ENCODE peak calls at places on chromosomes 1 and 21, in five cellular contexts. D is fibroblast of villous mesenchyme, A is prostate gland, P is right cardiac atrium, T is cardiac fibroblast. G is an unnamed sample.

GRCh38 chr1:21262282-21263051 is 27.8 kb downstream of the ECE1 start:
- DNase-seq in T (peak; percentile 95), A (peak; percentile 33), P (peak; percentile 92), D (peak; percentile 97), G (no peak)

GRCh38 chr1:156143765-156144489 is 9.5 kb upstream of the SEMA4A start:
- DNase-seq in P (no peak), T (no peak), D (peak; percentile 70), A (no peak), G (no peak)

GRCh38 chr1:186139706-186140105 is 235.3 kb downstream of the TPR start:
- DNase-seq in A (no peak), P (no peak), D (no peak), T (peak; percentile 78), G (no peak)

GRCh38 chr1:18794561-18794960 is 64.9 kb downstream of the TAS1R2 start:
- DNase-seq in D (no peak), T (no peak), A (no peak), P (no peak), G (no peak)

GRCh38 chr1:15102646-15103045 is 50.9 kb upstream of the TMEM51 start:
- DNase-seq in A (no peak), T (no peak), P (peak; percentile 17), D (no peak), G (no peak)

GRCh38 chr1:108194051-108194450 is 6.1 kb downstream of the SLC25A24 start:
- DNase-seq in T (peak; percentile 34), D (no peak), P (no peak), A (no peak), G (no peak)

GRCh38 chr21:29689753-29690152 is 250.0 kb downstream of the GRIK1 start:
- DNase-seq in P (no peak), A (no peak), T (no peak), D (no peak), G (no peak)

GRCh38 chr1:181033799-181034391 is at the start of gene MR1:
- DNase-seq in A (peak; percentile 58), D (peak; percentile 94), T (peak; percentile 90), P (no peak), G (peak; percentile 61)

GRCh38 chr1:37731312-37732019 is 33.5 kb downstream of the EPHA10 start:
- DNase-seq in P (no peak), T (no peak), A (no peak), D (no peak), G (no peak)

DNA sequence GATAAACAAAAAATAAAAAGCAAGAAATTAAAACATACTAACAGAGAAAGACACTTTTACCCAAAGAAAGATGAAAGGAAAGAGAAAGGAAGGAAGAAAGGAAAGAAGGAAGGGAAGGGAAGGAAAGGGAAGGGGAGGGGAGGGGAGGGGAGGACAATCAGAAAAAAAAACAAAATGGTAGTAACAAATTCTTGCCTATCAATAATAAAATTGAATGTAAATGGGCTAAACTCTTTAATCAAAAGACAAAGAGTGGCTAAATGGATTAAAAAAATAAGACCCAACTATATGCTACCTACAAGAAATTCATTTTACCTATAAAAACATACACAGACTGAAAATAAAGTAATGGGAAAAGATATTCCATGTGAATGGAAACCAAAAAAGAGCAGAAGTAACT is 372.9 kb upstream of the NFIA start:
- DNase-seq in P (no peak), T (no peak), D (no peak), A (no peak), G (no peak)
- H3K4me3 ChIP-seq in P (no peak overlapping the region), T (no peak overlapping the region), D (no peak overlapping the region), A (no peak overlapping the region), G (no peak overlapping the region)

DNA sequence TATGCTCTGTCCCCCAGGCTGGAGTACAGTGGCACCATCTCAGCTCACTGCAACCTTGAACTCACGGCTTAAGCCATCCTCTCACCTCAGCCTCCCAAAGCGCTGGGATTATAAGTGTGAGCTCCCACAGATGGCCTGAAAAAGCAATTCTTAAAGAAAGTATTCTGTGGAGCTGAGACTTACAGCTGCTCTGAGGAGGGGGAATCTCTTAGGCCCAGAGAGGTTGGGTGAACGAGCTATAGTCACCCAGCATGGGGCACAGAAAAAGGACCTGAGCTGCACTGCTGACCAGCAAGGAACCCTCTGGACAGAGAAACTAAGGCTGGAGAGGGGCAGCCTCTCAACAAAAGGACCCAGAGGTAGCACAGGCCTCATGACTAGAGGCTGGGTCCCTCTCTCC is 1.3 kb downstream of the PAQR7 start:
- DNase-seq in T (no peak), D (no peak), A (no peak), P (no peak), G (no peak)
- H3K4me3 ChIP-seq in T (peak overlapping the region; percentile 70), D (peak overlapping the region; percentile 67), A (no peak overlapping the region), P (no peak overlapping the region), G (no peak overlapping the region)

GRCh38 chr1:110320168-110320518 is 19.0 kb upstream of the RBM15 start:
- DNase-seq in A (no peak), T (no peak), P (no peak), D (no peak), G (no peak)
- H3K4me3 ChIP-seq in A (no peak overlapping the region), T (no peak overlapping the region), P (no peak overlapping the region), D (no peak overlapping the region), G (no peak overlapping the region)

GRCh38 chr1:228734881-228735801 is at the start of gene RHOU:
- DNase-seq in A (peak; percentile 74), T (peak; percentile 84), P (peak; percentile 94), D (peak; percentile 66), G (no peak)

GRCh38 chr1:228739826-228740225 is 4.5 kb downstream of the RHOU start:
- DNase-seq in T (no peak), D (no peak), P (no peak), A (no peak), G (no peak)

GRCh38 chr1:228735871-228736586 is 750 bp downstream of the RHOU start:
- DNase-seq in P (peak; percentile 82), D (peak; percentile 44), T (peak; percentile 60), A (peak; percentile 49), G (no peak)

GRCh38 chr1:228736844-228737415 is 1.7 kb downstream of the RHOU start:
- DNase-seq in D (no peak), P (no peak), A (no peak), T (no peak), G (no peak)

GRCh38 chr1:228737613-228738012 is 2.3 kb downstream of the RHOU start:
- DNase-seq in D (peak; percentile 46), P (no peak), A (no peak), T (no peak), G (no peak)
- H3K4me3 ChIP-seq in D (peak overlapping the region; percentile 80), P (peak overlapping the region; percentile 79), A (peak overlapping the region; percentile 90), T (no peak overlapping the region), G (no peak overlapping the region)

GRCh38 chr1:154622503-154623039 is 14.6 kb upstream of the ADAR start:
- DNase-seq in D (no peak), A (no peak), P (no peak), T (no peak), G (no peak)

GRCh38 chr1:154623358-154623757 is 15.4 kb upstream of the ADAR start:
- DNase-seq in D (no peak), A (no peak), P (no peak), T (no peak), G (no peak)

GRCh38 chr1:154627247-154628121 is 19.5 kb upstream of the ADAR start:
- DNase-seq in T (peak; percentile 90), P (peak; percentile 96), D (peak; percentile 87), A (peak; percentile 81), G (peak; percentile 70)

GRCh38 chr1:154626456-154627246 is 18.7 kb upstream of the ADAR start:
- DNase-seq in P (no peak), A (no peak), T (no peak), D (no peak), G (no peak)

DNA sequence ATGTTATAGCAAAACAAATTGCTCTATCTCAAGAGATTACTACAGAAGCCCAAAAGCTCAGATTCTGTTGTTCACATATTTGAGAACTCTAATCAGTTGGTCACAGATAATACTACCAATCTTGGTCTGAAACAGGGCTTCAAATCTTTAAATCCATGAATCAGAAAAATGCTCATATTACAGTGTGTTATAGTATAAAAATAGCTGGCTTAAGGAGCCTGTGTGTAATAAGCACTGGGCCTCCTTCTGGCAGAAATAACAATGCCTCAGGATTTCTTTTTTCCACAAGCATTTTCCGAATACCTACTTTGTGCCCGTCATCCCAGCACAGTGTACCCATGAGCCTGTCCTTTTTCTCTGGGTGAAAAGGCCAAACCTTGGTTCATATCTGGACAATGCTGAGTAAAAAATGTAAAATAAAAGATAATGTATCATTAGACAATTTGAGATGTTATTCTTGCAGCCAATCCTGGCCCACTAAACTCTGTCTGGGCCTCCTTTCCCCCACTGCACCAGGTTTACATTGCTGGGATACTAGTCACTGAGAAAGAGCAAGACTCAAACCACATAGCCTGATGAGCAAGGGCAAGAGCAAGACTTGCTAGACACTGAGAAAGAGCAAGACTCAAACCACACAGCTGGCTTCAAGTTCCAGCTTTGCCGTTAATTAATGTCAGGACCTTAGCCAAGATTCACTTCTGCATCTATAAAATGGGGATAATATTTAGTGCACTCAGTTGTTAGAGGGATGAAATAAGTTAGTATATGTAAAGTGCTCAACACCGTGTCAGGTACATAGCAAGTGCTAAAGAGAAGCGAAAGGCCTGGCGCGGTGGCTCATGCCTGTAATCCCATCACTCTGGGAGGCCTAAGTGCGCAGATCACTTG is 17.0 kb upstream of the ADAR start:
- DNase-seq in A (no peak), D (peak; percentile 76), T (peak; percentile 20), P (no peak), G (no peak)
- H3K4me3 ChIP-seq in A (no peak overlapping the region), D (no peak overlapping the region), T (no peak overlapping the region), P (no peak overlapping the region), G (no peak overlapping the region)

GRCh38 chr1:35202048-35202719 is 9.2 kb upstream of the SFPQ start:
- DNase-seq in A (peak; percentile 63), D (peak; percentile 81), P (no peak), T (peak; percentile 89), G (peak; percentile 54)
- H3K4me3 ChIP-seq in A (no peak overlapping the region), D (no peak overlapping the region), P (no peak overlapping the region), T (no peak overlapping the region), G (no peak overlapping the region)

GRCh38 chr1:211296396-211296795 is 30.2 kb upstream of the TRAF5 start:
- DNase-seq in P (no peak), A (no peak), T (no peak), D (no peak), G (no peak)
- H3K4me3 ChIP-seq in P (no peak overlapping the region), A (no peak overlapping the region), T (no peak overlapping the region), D (no peak overlapping the region), G (no peak overlapping the region)

GRCh38 chr1:94096797-94097549 is 24.0 kb downstream of the ABCA4 start:
- DNase-seq in D (peak; percentile 84), A (no peak), T (peak; percentile 59), P (no peak), G (no peak)

GRCh38 chr1:94093996-94094395 is 27.0 kb downstream of the ABCA4 start:
- DNase-seq in A (no peak), P (no peak), T (peak; percentile 79), D (no peak), G (no peak)

GRCh38 chr1:94094466-94095111 is 26.4 kb downstream of the ABCA4 start:
- DNase-seq in P (peak; percentile 92), D (no peak), T (peak; percentile 94), A (peak; percentile 61), G (no peak)

GRCh38 chr1:94095744-94096469 is 25.0 kb downstream of the ABCA4 start:
- DNase-seq in A (no peak), P (peak; percentile 72), T (peak; percentile 64), D (peak; percentile 25), G (no peak)

DNA sequence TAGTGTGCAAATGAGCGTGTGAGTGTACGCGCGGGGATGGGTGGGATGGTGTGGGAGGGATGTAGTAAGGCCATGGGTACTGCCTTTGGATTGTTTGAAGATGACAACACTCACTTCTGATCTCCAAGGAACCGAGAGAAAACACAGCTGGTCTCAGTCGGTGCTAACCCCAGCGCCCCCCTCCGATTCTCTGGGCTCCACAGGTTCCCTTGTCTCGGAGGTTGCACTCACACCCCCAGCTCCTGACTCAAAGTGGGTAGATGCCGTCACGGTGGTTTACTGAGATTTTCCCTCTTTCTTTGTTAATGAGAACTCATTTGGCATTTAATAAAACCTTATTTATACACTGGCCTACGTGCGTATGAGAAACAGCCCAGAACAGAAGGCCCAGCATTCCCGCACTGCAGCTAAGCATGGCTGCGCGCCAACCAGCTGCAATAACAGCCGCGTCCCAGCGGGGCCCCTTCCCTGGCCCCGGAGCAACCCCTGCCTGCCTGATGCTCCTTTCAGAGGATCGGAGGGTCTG is 25.8 kb downstream of the ABCA4 start:
- DNase-seq in P (peak; percentile 95), T (peak; percentile 96), A (peak; percentile 29), D (peak; percentile 86), G (no peak)
- H3K4me3 ChIP-seq in P (no peak overlapping the region), T (no peak overlapping the region), A (no peak overlapping the region), D (no peak overlapping the region), G (no peak overlapping the region)

G was measured in LNCaP clone FGC.